ENCODE peak calls at places on chromosomes 11 and 22, in seven cellular contexts. E, V, S, X, O, Z and K are unnamed samples.
A peak's percentile ranks its signal among the peaks of the same experiment; 100 is the strongest.

GRCh38 chr11:127073621-127074020 is 73.1 kb upstream of the KIRREL3 start:
- DNase-seq in E (no peak), V (no peak), S (no peak), X (no peak), O (no peak), Z (no peak), K (no peak)

GRCh38 chr11:123601737-123602136 is 52.7 kb downstream of the SCN3B start:
- DNase-seq in E (no peak), V (no peak), S (no peak), X (no peak), O (no peak), Z (no peak), K (no peak)

GRCh38 chr11:109858152-109858551 is 235.0 kb upstream of the ZC3H12C start:
- DNase-seq in E (no peak), V (no peak), S (no peak), X (no peak), O (no peak), Z (no peak), K (no peak)

GRCh38 chr22:44587004-44587793 is 89.2 kb upstream of the RTL6 start:
- DNase-seq in E (no peak), V (no peak), S (no peak), X (no peak), O (no peak), Z (peak; percentile 11), K (peak; percentile 33)

GRCh38 chr11:23797624-23798419 is 699.0 kb upstream of the LUZP2 start:
- DNase-seq in E (no peak), V (no peak), S (no peak), X (no peak), O (no peak), Z (no peak), K (no peak)

GRCh38 chr22:22598144-22598543 is 39.1 kb upstream of the PRAME start:
- DNase-seq in E (no peak), V (no peak), S (no peak), X (no peak), O (no peak), Z (no peak), K (no peak)

GRCh38 chr11:112526699-112527410 is 266.2 kb upstream of the PLET1 start:
- DNase-seq in E (no peak), V (no peak), S (no peak), X (no peak), O (no peak), Z (no peak), K (no peak)

GRCh38 chr11:85953491-85954143 is 98.4 kb downstream of the CCDC83 start:
- DNase-seq in E (no peak), V (no peak), S (no peak), X (no peak), O (no peak), Z (peak; percentile 68), K (no peak)

GRCh38 chr11:34585870-34586654 is 34.8 kb upstream of the EHF start:
- DNase-seq in E (peak; percentile 56), V (no peak), S (no peak), X (peak; percentile 77), O (no peak), Z (peak; percentile 71), K (no peak)

GRCh38 chr11:61367406-61367805 is 5.2 kb downstream of the TMEM138 start:
- DNase-seq in E (no peak), V (no peak), S (no peak), X (no peak), O (no peak), Z (no peak), K (no peak)

GRCh38 chr11:57798905-57799559 is 37.4 kb downstream of the CTNND1 start:
- DNase-seq in E (peak; percentile 94), V (no peak), S (no peak), X (no peak), O (no peak), Z (peak; percentile 52), K (peak; percentile 49)

GRCh38 chr22:50308597-50308935 is 1.1 kb upstream of the PLXNB2 start:
- DNase-seq in E (no peak), V (no peak), S (no peak), X (no peak), O (no peak), Z (peak; percentile 40), K (peak; percentile 86)

GRCh38 chr11:111177037-111177988 is 68.2 kb upstream of the POU2AF2 start:
- DNase-seq in E (no peak), V (no peak), S (no peak), X (no peak), O (no peak), Z (no peak), K (no peak)

GRCh38 chr11:67581469-67581868 is 2.1 kb upstream of the GSTP1 start:
- DNase-seq in E (no peak), V (no peak), S (no peak), X (peak; percentile 72), O (no peak), Z (no peak), K (no peak)

GRCh38 chr22:26479043-26479791 is 4.4 kb downstream of the HPS4 start:
- DNase-seq in E (no peak), V (no peak), S (no peak), X (no peak), O (no peak), Z (no peak), K (no peak)

GRCh38 chr11:96215094-96215782 is 127.8 kb downstream of the MAML2 start:
- DNase-seq in E (no peak), V (no peak), S (no peak), X (no peak), O (no peak), Z (peak; percentile 76), K (no peak)

GRCh38 chr11:118314985-118315384 is 10.5 kb downstream of the CD3E start:
- DNase-seq in E (no peak), V (no peak), S (no peak), X (no peak), O (no peak), Z (no peak), K (no peak)

GRCh38 chr11:134846776-134847722 is 435.0 kb upstream of the B3GAT1 start:
- DNase-seq in E (no peak), V (no peak), S (no peak), X (no peak), O (no peak), Z (no peak), K (no peak)

GRCh38 chr11:3189886-3190583 is 24.9 kb upstream of the OSBPL5 start:
- DNase-seq in E (no peak), V (no peak), S (no peak), X (no peak), O (no peak), Z (no peak), K (no peak)

GRCh38 chr11:65557280-65558001 is 718 bp downstream of the LTBP3 start:
- DNase-seq in E (no peak), V (no peak), S (no peak), X (no peak), O (no peak), Z (no peak), K (no peak)

GRCh38 chr11:58394195-58394594 is 12.5 kb downstream of the OR5B3 start:
- DNase-seq in E (no peak), V (peak; percentile 38), S (no peak), X (no peak), O (no peak), Z (peak; percentile 82), K (no peak)

GRCh38 chr11:60971520-60971919 is at the start of gene CD6:
- DNase-seq in E (no peak), V (no peak), S (no peak), X (no peak), O (peak; percentile 39), Z (no peak), K (no peak)

GRCh38 chr11:9838229-9838628 is 174.4 kb downstream of the SWAP70 start:
- DNase-seq in E (no peak), V (no peak), S (no peak), X (no peak), O (no peak), Z (no peak), K (no peak)

DNA sequence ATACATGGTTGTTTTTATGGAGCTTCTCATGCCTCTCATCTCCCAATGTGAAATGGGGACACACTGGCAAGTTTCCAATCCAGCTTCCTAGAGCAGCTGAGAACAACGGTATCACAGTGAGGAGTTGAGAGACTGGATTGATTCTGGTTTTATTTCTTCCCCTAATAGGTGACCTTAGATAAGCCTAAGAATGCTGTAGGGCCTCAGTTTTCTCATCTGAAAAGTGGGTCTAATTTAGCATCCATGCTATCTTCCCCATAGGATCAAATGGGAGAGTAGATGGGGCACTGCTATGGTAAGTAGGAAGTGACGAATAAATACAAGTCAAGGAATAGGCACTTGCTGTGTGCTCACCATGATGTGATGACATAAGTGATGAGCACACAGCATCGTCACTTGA is 61.1 kb upstream of the PHOX2A start:
- DNase-seq in E (no peak), V (no peak), S (no peak), X (no peak), O (no peak), Z (no peak), K (no peak)
- H3K4me1 ChIP-seq in E (no peaks in the 10 kb centered on the region), V (no peaks in the 10 kb centered on the region), S (no peaks in the 10 kb centered on the region), X (no peaks in the 10 kb centered on the region), O (no peaks in the 10 kb centered on the region), Z (peaks cover 9% of the 10 kb centered on the region), K (no peaks in the 10 kb centered on the region)

GRCh38 chr22:25077056-25077455 is 122.6 kb upstream of the CRYBB3 start:
- DNase-seq in E (no peak), V (no peak), S (no peak), X (no peak), O (no peak), Z (no peak), K (no peak)
- H3K4me1 ChIP-seq in E (no peaks in the 10 kb centered on the region), V (no peaks in the 10 kb centered on the region), S (no peaks in the 10 kb centered on the region), X (no peaks in the 10 kb centered on the region), O (peaks cover 6% of the 10 kb centered on the region), Z (no peaks in the 10 kb centered on the region), K (peaks cover 76% of the 10 kb centered on the region)

DNA sequence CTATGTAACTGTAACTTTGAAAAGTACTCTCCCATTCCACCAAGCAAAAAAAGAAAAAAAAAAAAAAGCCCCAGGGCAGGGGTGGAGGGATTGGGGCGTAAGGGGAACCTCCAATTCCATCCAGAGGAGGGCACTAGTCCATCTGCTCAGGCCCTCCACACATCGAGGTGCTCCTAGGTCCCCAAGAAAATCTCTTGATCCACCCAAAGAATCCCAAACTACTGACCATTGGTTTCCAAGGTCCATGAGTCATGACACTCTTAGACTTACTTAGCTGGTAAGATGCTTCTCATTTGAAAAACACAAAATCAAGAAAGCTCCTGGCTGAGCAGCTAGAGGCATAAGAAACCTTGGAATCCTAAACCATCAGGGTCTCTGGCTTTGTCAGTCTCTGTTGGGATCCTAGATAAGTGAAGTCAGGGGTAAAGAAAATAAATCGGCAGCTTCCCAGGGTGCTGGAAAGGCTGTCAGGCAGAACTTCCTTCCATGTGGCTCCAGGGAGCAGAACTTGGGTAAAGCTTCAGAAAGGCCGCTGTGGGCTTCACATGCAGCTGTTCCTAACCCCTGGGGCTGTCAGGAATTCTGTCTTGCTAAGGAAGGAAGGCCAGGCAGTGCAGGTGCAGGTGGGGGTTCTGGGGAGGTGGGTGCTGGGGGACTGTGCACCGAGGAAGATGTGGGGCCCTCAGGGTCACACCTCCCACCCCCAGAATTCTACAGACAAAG is 49.4 kb upstream of the ADA2 start:
- DNase-seq in E (no peak), V (no peak), S (no peak), X (peak; percentile 84), O (no peak), Z (no peak), K (no peak)
- H3K4me1 ChIP-seq in E (peaks cover 7% of the 10 kb centered on the region), V (no peaks in the 10 kb centered on the region), S (peaks cover 35% of the 10 kb centered on the region), X (peaks cover 76% of the 10 kb centered on the region), O (peaks cover 19% of the 10 kb centered on the region), Z (no peaks in the 10 kb centered on the region), K (no peaks in the 10 kb centered on the region)

DNA sequence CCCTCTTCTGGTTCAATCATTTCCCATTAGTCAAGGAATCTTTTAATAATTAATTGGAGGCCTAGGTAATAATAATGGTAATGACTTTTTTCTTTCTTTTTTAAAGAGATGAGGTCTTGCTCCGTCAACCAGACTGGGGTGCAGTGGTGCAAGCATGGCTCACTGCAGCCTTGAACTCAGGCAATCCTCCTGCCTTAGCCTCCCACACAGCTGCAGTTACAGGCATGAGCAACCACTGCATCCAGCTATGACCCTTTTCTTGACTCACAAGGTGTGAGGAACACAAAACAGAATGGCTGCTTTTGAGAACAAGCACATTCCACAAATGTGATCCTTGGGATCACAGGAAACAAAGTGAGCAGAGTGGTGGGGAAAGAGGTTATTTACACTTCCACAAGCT is 3.6 kb downstream of the POLDIP3 start:
- DNase-seq in E (no peak), V (no peak), S (no peak), X (no peak), O (no peak), Z (peak; percentile 52), K (no peak)
- H3K4me1 ChIP-seq in E (peaks cover 51% of the 10 kb centered on the region), V (peaks cover 74% of the 10 kb centered on the region), S (peaks cover 6% of the 10 kb centered on the region), X (peaks cover 15% of the 10 kb centered on the region), O (peaks cover 58% of the 10 kb centered on the region), Z (peaks cover 29% of the 10 kb centered on the region), K (no peaks in the 10 kb centered on the region)